ENCODE peak calls at places on chromosome 20, in nine cellular contexts. G is heart left ventricle, W is uterus, B is HCT116, J is IMR-90, F is lower leg skin, A is upper lobe of left lung, K is prostate gland, C is K562. R is an unnamed sample.

GRCh38 chr20:25738198-25738597 is 41.5 kb upstream of the ZNF337 start:
- DNase-seq in G (no peak), W (no peak), B (no peak), J (peak), F (no peak), A (no peak), K (no peak), C (no peak), R (no peak)

GRCh38 chr20:41166201-41167117 is 29.1 kb downstream of the PLCG1 start:
- DNase-seq in G (no peak), W (no peak), B (no peak), J (no peak), F (no peak), A (no peak), K (no peak), C (no peak), R (no peak)

GRCh38 chr20:48956052-48956451 is 34.5 kb downstream of the ARFGEF2 start:
- DNase-seq in G (no peak), W (no peak), B (no peak), J (no peak), F (no peak), A (no peak), K (no peak), C (no peak), R (no peak)

GRCh38 chr20:24619212-24619611 is 149.8 kb downstream of the SYNDIG1 start:
- DNase-seq in G (no peak), W (no peak), B (no peak), J (no peak), F (no peak), A (no peak), K (no peak), C (no peak), R (no peak)

GRCh38 chr20:51586005-51586440 is 43.5 kb upstream of the NFATC2 start:
- DNase-seq in G (no peak), W (no peak), B (peak), J (peak), F (no peak), A (no peak), K (no peak), C (no peak), R (no peak)

GRCh38 chr20:62986257-62986807 is 20.4 kb downstream of the BHLHE23 start:
- DNase-seq in G (no peak), W (no peak), B (no peak), J (no peak), F (no peak), A (no peak), K (no peak), C (no peak), R (no peak)

GRCh38 chr20:24499472-24499871 is 30.0 kb downstream of the SYNDIG1 start:
- DNase-seq in G (no peak), W (no peak), B (no peak), J (no peak), F (no peak), A (no peak), K (no peak), C (no peak), R (no peak)

GRCh38 chr20:11849976-11850670 is 67.6 kb upstream of the BTBD3 start:
- DNase-seq in G (no peak), W (no peak), B (peak), J (peak), F (no peak), A (no peak), K (no peak), C (no peak), R (no peak)

GRCh38 chr20:47762699-47763098 is 22.6 kb downstream of the SULF2 start:
- DNase-seq in G (no peak), W (peak), B (no peak), J (no peak), F (no peak), A (no peak), K (no peak), C (no peak), R (no peak)

GRCh38 chr20:2252419-2253060 is 43.3 kb upstream of the TGM3 start:
- DNase-seq in G (no peak), W (no peak), B (no peak), J (no peak), F (no peak), A (no peak), K (no peak), C (no peak), R (no peak)

GRCh38 chr20:57666106-57666833 is 43.5 kb downstream of the PMEPA1 start:
- DNase-seq in G (no peak), W (no peak), B (no peak), J (no peak), F (no peak), A (no peak), K (no peak), C (no peak), R (no peak)

GRCh38 chr20:33444797-33445560 is 1.4 kb upstream of the SNTA1 start:
- DNase-seq in G (no peak), W (no peak), B (no peak), J (no peak), F (no peak), A (no peak), K (no peak), C (no peak), R (peak)

GRCh38 chr20:49865559-49865958 is 49.8 kb downstream of the SPATA2 start:
- DNase-seq in G (no peak), W (no peak), B (no peak), J (peak), F (no peak), A (no peak), K (no peak), C (no peak), R (no peak)

GRCh38 chr20:62197801-62198200 is 15.0 kb downstream of the MTG2 start:
- DNase-seq in G (no peak), W (no peak), B (no peak), J (no peak), F (no peak), A (peak), K (no peak), C (no peak), R (no peak)

GRCh38 chr20:51492167-51493092 is 50.1 kb downstream of the NFATC2 start:
- DNase-seq in G (peak), W (peak), B (no peak), J (no peak), F (no peak), A (peak), K (no peak), C (peak), R (peak)

GRCh38 chr20:37986063-37986858 is 47.0 kb downstream of the TTI1 start:
- DNase-seq in G (no peak), W (no peak), B (no peak), J (no peak), F (no peak), A (no peak), K (no peak), C (no peak), R (no peak)

GRCh38 chr20:18252597-18253451 is 35.5 kb upstream of the ZNF133 start:
- DNase-seq in G (no peak), W (no peak), B (peak), J (no peak), F (peak), A (no peak), K (peak), C (no peak), R (no peak)

GRCh38 chr20:57928181-57928967 is 218.6 kb upstream of the PMEPA1 start:
- DNase-seq in G (no peak), W (peak), B (no peak), J (no peak), F (no peak), A (no peak), K (no peak), C (no peak), R (no peak)

GRCh38 chr20:21352703-21353102 is 44.6 kb downstream of the NKX2-4 start:
- DNase-seq in G (no peak), W (no peak), B (no peak), J (peak), F (no peak), A (no peak), K (no peak), C (no peak), R (no peak)

GRCh38 chr20:11676618-11677289 is 240.9 kb upstream of the BTBD3 start:
- DNase-seq in G (peak), W (no peak), B (peak), J (peak), F (no peak), A (no peak), K (no peak), C (peak), R (peak)

GRCh38 chr20:2865630-2866029 is 7.7 kb upstream of the PTPRA start:
- DNase-seq in G (no peak), W (no peak), B (no peak), J (no peak), F (no peak), A (no peak), K (no peak), C (peak), R (peak)

GRCh38 chr20:17594443-17594842 is 24.6 kb downstream of the DSTN start:
- DNase-seq in G (no peak), W (no peak), B (no peak), J (peak), F (peak), A (no peak), K (peak), C (no peak), R (no peak)

DNA sequence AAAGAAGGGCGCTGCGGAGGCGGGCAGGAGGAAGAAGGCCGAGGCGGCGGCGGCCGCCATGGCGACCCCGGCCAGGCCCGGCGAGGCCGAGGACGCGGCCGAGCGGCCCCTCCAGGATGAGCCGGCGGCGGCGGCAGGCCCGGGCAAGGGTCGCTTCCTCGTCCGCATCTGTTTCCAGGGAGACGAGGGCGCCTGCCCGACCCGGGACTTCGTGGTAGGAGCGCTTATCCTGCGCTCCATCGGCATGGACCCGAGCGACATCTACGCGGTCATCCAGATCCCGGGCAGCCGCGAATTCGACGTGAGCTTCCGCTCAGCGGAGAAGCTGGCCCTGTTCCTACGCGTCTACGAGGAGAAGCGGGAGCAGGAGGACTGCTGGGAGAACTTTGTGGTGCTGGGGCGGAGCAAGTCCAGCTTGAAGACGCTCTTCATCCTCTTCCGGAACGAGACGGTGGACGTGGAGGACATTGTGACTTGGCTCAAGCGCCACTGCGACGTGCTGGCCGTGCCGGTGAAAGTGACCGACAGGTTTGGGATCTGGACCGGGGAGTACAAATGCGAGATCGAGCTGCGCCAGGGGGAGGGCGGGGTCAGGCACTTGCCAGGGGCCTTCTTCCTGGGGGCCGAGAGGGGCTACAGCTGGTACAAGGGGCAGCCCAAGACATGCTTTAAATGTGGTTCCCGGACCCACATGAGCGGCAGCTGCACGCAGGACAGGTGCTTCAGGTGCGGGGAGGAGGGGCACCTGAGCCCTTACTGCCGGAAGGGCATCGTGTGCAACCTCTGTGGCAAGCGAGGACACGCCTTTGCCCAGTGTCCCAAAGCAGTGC is 770 bp downstream of the ZCCHC3 start:
- DNase-seq in G (peak), W (peak), B (no peak), J (peak), F (peak), A (peak), K (peak), C (peak), R (peak)
- TF ChIP-seq POLR2A in G (no peak), W (no peak), B (peak), J (no peak), F (no peak), A (no peak), K (peak), C (peak), R (no peak)

GRCh38 chr20:46014517-46015396 is 6.0 kb downstream of the MMP9 start:
- DNase-seq in G (no peak), W (no peak), B (no peak), J (no peak), F (no peak), A (no peak), K (no peak), C (no peak), R (no peak)

GRCh38 chr20:46010491-46011405 is 2.0 kb downstream of the MMP9 start:
- DNase-seq in G (no peak), W (no peak), B (no peak), J (peak), F (no peak), A (peak), K (no peak), C (no peak), R (no peak)

GRCh38 chr20:46011631-46012482 is 3.1 kb downstream of the MMP9 start:
- DNase-seq in G (peak), W (no peak), B (peak), J (peak), F (peak), A (peak), K (no peak), C (peak), R (peak)

GRCh38 chr20:46012926-46013825 is 4.5 kb downstream of the MMP9 start:
- DNase-seq in G (no peak), W (no peak), B (no peak), J (no peak), F (no peak), A (peak), K (no peak), C (no peak), R (no peak)

DNA sequence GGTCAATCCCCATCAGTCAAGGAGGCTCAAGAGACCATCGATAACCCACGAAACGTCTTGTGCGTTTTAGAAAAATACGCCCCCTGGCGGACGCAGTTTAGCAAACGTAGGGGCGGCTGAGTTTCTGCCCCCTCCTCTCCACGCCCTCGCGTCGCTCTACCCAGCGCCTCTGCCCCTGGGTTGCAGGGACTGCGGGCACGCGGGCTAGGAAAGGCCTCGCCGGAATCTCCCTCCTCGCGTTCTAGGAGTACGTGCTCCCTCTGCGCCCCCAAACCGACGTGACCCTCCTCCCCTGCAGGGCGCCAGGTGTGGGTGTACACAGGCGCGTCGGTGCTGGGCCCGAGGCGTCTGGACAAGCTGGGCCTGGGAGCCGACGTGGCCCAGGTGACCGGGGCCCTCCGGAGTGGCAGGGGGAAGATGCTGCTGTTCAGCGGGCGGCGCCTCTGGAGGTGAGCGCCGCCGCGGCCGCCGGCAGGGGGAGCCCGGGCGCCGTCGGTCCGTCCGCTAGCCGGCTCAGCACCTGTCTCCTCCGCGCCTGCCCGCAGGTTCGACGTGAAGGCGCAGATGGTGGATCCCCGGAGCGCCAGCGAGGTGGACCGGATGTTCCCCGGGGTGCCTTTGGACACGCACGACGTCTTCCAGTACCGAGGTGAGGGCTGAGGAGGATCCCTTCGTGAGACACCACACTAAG is 5.3 kb downstream of the MMP9 start:
- DNase-seq in G (no peak), W (no peak), B (peak), J (peak), F (no peak), A (peak), K (no peak), C (peak), R (peak)
- TF ChIP-seq POLR2A in G (no peak), W (no peak), B (no peak), J (no peak), F (no peak), A (no peak), K (no peak), C (no peak), R (no peak)

DNA sequence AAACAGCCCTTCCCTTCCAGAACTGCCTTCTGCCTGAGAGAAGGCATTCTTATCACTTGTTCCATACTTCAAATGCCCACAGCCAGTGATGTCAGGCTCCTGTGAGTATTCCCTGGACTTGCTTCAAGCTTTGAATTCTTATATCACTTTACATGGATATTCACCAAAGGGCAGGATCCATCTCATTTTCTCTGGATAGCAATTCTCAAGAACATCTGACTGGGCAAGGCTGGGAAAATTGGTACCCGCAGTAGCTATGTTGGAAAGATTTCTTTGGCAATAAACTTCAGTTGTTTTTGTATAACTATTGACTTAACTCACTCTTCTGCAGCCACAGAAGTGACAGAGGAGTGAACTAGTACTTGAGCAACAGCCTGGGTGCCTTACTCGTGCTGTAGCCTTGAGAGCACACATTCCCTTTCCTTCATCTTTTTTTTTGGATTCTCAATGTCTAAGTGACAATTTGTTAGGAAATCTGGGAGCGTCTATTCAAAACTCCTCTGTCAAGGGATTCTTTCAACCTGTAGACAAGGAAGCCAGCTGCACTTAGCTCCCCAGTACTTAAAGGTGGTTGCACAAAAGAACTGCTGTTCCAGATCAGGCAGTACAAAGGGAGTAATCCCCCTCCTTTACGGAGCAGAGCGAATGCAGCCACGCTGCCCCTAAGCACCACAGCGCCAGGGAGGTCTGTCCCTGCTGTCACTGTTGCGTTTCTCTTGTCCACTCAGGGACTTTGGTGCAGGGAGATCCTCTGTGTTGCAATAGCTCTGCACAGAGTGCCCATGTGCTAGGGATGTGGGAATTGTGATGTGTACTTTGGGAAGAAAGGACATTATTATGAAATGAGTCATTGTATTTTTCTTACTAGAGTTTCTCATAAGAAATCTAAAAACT is 69.6 kb downstream of the JAG1 start:
- DNase-seq in G (peak), W (peak), B (peak), J (peak), F (no peak), A (peak), K (peak), C (no peak), R (no peak)
- TF ChIP-seq POLR2A in G (no peak), W (peak), B (no peak), J (no peak), F (no peak), A (no peak), K (no peak), C (no peak), R (no peak)

DNA sequence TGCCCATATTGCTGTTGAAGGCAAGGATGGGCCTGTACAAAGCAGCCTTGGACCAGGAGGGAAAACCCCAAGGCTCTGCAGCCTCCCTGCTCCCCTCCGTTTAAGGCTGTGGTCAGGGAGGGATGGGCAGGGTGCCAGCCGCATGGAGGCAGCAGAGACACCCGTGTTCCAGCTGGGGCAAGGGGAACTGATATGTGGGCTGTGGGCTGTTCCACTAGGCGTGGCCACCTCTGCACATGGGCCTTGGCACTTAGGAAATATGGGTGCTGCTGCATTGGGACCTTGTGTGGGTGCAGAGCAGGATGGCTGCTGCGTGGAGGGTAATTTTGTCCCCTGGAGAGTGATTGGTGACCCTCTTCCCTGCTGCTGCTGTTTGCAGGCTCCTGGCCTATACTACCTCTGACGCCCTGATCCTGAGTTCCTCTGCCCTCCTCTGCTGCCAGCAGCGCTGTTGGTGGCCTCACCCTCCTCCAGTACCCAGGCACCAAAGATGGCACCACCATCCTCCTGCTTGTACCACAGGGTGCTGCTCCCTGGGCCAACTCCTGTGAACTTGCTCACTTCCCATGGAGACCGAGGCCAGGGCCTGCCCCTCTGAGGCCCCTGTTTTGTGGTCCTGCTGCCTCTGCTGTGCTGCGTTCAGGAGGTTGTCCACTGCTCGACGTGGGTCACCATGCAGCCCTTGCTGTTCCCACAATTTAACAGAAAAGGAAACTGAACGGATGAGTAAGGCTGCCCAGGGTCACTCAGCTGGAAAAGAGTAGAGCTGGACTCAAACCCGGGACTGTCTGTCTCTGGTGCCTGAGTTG is 35.3 kb downstream of the PANK2 start:
- DNase-seq in G (peak), W (no peak), B (no peak), J (no peak), F (no peak), A (peak), K (no peak), C (no peak), R (peak)
- TF ChIP-seq POLR2A in G (no peak), W (no peak), B (no peak), J (no peak), F (no peak), A (no peak), K (no peak), C (peak), R (no peak)

DNA sequence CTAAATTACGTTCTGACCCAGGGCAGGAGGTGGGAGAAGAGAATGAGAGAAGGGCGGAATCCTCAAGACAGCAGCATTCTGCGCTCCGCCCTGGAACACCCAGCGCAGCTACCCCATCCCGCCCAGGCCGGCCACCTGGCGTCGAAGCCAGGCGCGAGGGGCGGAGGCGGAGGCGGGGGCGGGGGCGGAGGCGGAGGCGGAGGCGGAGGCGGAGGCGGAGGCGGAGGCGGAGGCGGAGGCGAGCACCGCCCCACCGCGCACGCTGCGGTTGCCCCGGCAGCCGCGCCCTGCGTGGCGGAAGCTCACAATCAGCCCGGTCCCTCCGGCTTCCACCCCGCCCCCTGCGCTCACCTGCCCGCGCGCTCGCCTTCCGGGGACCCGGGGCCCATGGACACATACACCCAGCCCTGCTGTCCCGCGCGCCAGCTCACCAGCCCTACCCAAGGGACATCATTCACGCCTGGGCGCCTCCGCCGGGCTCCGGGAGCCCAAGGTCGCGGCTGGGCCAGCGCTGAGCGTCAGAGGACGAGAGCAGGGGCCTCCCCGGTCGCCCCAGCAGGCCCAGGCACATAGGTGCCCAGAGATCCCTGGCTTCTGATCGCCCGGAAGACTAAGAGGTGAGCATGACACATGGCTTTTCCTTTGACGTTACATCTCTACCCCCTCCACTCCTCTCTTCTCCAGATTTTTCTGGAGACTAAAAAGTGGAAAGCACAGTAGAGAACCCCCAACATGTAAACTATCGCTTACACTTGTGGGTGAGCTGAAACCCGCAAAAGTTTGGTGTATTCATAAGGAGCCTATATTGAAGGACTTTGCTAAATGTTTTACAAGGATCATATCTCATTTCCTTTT is at the start of gene ANKEF1:
- DNase-seq in G (peak), W (peak), B (peak), J (peak), F (peak), A (peak), K (peak), C (peak), R (peak)
- TF ChIP-seq POLR2A in G (no peak), W (no peak), B (no peak), J (no peak), F (no peak), A (no peak), K (peak), C (peak), R (no peak)

R was measured in erythroblast.